ENCODE peak calls at places on chromosomes 11 and 22, in eight cellular contexts. One of them, this sample, is unnamed.

GRCh38 chr11:96288915-96289314 is 54.1 kb downstream of the MAML2 start:
- ATAC-seq in aorta: no peak
- ATAC-seq in A549: no peak
- ATAC-seq in lower lobe of right lung: no peak
- ATAC-seq in upper lobe of left lung: no peak
- ATAC-seq in right lobe of liver: no peak
- ATAC-seq in Panc1: no peak
- ATAC-seq in right cardiac atrium: no peak
- ATAC-seq in this sample: no peak

GRCh38 chr11:35084817-35085424 is 54.0 kb upstream of the CD44 start:
- ATAC-seq in Panc1: no peak
- ATAC-seq in right lobe of liver: peak; percentile 69
- ATAC-seq in lower lobe of right lung: no peak
- ATAC-seq in right cardiac atrium: peak; percentile 6
- ATAC-seq in upper lobe of left lung: no peak
- ATAC-seq in A549: no peak
- ATAC-seq in aorta: peak; percentile 12
- ATAC-seq in this sample: no peak

GRCh38 chr11:2240834-2241233 is 29.6 kb downstream of the ASCL2 start:
- ATAC-seq in Panc1: no peak
- ATAC-seq in lower lobe of right lung: no peak
- ATAC-seq in upper lobe of left lung: no peak
- ATAC-seq in right cardiac atrium: no peak
- ATAC-seq in right lobe of liver: no peak
- ATAC-seq in A549: no peak
- ATAC-seq in aorta: no peak
- ATAC-seq in this sample: no peak

GRCh38 chr11:72569966-72570892 is 104.0 kb downstream of the PDE2A start:
- ATAC-seq in right lobe of liver: peak; percentile 23
- ATAC-seq in upper lobe of left lung: peak; percentile 68
- ATAC-seq in lower lobe of right lung: no peak
- ATAC-seq in A549: no peak
- ATAC-seq in Panc1: no peak
- ATAC-seq in right cardiac atrium: peak; percentile 38
- ATAC-seq in aorta: no peak
- ATAC-seq in this sample: no peak

GRCh38 chr11:78470861-78471442 is 53.3 kb upstream of the GAB2 start:
- ATAC-seq in right cardiac atrium: no peak
- ATAC-seq in upper lobe of left lung: no peak
- ATAC-seq in Panc1: no peak
- ATAC-seq in A549: no peak
- ATAC-seq in right lobe of liver: peak; percentile 84
- ATAC-seq in lower lobe of right lung: no peak
- ATAC-seq in aorta: no peak
- ATAC-seq in this sample: no peak

GRCh38 chr11:77094841-77095365 is 7.7 kb upstream of the OMP start:
- ATAC-seq in Panc1: no peak
- ATAC-seq in A549: no peak
- ATAC-seq in lower lobe of right lung: no peak
- ATAC-seq in upper lobe of left lung: no peak
- ATAC-seq in right cardiac atrium: no peak
- ATAC-seq in right lobe of liver: no peak
- ATAC-seq in aorta: no peak
- ATAC-seq in this sample: no peak

GRCh38 chr22:20583471-20583922 is 76.1 kb downstream of the MED15 start:
- ATAC-seq in right lobe of liver: no peak
- ATAC-seq in right cardiac atrium: no peak
- ATAC-seq in Panc1: no peak
- ATAC-seq in lower lobe of right lung: no peak
- ATAC-seq in aorta: no peak
- ATAC-seq in A549: peak; percentile 43
- ATAC-seq in upper lobe of left lung: no peak
- ATAC-seq in this sample: no peak

GRCh38 chr11:87036756-87037449 is 831 bp upstream of the TMEM135 start:
- ATAC-seq in lower lobe of right lung: peak; percentile 11
- ATAC-seq in upper lobe of left lung: peak; percentile 1
- ATAC-seq in Panc1: peak; percentile 39
- ATAC-seq in right lobe of liver: peak; percentile 34
- ATAC-seq in right cardiac atrium: peak; percentile 3
- ATAC-seq in A549: peak; percentile 57
- ATAC-seq in aorta: peak; percentile 3
- ATAC-seq in this sample: no peak

DNA sequence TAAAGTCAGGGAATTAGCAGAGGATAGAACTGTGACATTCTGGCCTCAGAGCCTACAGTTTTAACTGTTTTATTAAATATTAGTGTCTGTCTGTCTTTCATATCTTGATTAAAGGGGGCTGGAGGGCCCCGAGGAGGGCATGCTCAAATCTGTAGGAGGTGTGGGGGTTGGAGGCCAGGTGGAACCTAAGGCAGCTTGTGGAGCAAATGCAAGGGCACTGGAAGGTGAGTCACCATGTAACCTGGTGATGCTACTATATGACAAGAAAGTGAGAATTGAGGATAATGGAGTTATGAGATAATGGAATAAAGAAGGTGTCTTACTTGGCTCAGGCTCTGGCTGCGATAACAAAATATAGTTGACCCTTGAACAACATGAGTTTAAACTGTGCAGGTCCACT is 27.3 kb upstream of the TMEM86A start:
- ATAC-seq in A549: no peak
- ATAC-seq in aorta: no peak
- ATAC-seq in lower lobe of right lung: no peak
- ATAC-seq in right lobe of liver: no peak
- ATAC-seq in right cardiac atrium: no peak
- ATAC-seq in Panc1: no peak
- ATAC-seq in upper lobe of left lung: no peak
- ATAC-seq in this sample: no peak
- H3K4me1 ChIP-seq in A549: peaks cover 7% of the 10 kb centered on the region
- H3K4me1 ChIP-seq in aorta: no peaks in the 10 kb centered on the region
- H3K4me1 ChIP-seq in lower lobe of right lung: no peaks in the 10 kb centered on the region
- H3K4me1 ChIP-seq in right lobe of liver: no peaks in the 10 kb centered on the region
- H3K4me1 ChIP-seq in right cardiac atrium: no peaks in the 10 kb centered on the region
- H3K4me1 ChIP-seq in Panc1: no peaks in the 10 kb centered on the region
- H3K4me1 ChIP-seq in upper lobe of left lung: no peaks in the 10 kb centered on the region
- H3K4me1 ChIP-seq in this sample: no peaks in the 10 kb centered on the region

DNA sequence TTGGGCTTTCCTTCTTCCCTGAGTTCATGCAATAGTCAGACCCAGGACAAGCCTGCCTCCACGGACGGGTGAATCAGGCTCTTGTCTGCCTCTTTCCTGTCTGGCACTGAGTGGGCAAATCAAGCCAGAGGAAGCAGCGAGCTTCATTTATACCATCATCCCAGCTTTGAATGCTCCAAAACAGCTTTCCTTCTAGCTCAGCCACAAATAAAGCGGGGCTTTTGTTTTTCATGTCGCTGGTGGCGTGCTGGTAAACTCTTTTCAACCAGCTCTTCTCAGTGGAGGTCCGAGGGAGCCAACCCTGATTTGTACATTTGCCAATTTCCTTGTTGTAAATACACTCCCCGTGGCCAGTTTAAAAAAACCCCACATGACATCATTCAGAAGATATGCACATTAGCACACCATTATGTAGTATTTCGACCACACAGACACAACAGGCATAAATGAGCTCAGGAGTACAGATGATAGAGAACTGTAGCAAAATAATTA is 8.6 kb downstream of the C11orf91 start:
- ATAC-seq in aorta: peak; percentile 78
- ATAC-seq in Panc1: peak; percentile 45
- ATAC-seq in upper lobe of left lung: peak; percentile 80
- ATAC-seq in right lobe of liver: peak; percentile 36
- ATAC-seq in lower lobe of right lung: peak; percentile 59
- ATAC-seq in A549: peak; percentile 61
- ATAC-seq in right cardiac atrium: peak; percentile 68
- ATAC-seq in this sample: peak; percentile 69
- H3K4me1 ChIP-seq in aorta: peaks cover 3% of the 10 kb centered on the region
- H3K4me1 ChIP-seq in Panc1: peaks cover 87% of the 10 kb centered on the region
- H3K4me1 ChIP-seq in upper lobe of left lung: peaks cover 50% of the 10 kb centered on the region
- H3K4me1 ChIP-seq in right lobe of liver: no peaks in the 10 kb centered on the region
- H3K4me1 ChIP-seq in lower lobe of right lung: peaks cover 53% of the 10 kb centered on the region
- H3K4me1 ChIP-seq in A549: peaks cover 69% of the 10 kb centered on the region
- H3K4me1 ChIP-seq in right cardiac atrium: peaks cover 27% of the 10 kb centered on the region
- H3K4me1 ChIP-seq in this sample: peaks cover 17% of the 10 kb centered on the region

GRCh38 chr11:68467446-68467845 is 6.9 kb downstream of the PPP6R3 start:
- ATAC-seq in right cardiac atrium: no peak
- ATAC-seq in lower lobe of right lung: no peak
- ATAC-seq in A549: no peak
- ATAC-seq in upper lobe of left lung: no peak
- ATAC-seq in right lobe of liver: no peak
- ATAC-seq in Panc1: no peak
- ATAC-seq in aorta: no peak
- ATAC-seq in this sample: no peak

GRCh38 chr11:68470304-68470811 is 9.8 kb downstream of the PPP6R3 start:
- ATAC-seq in aorta: no peak
- ATAC-seq in lower lobe of right lung: no peak
- ATAC-seq in Panc1: no peak
- ATAC-seq in A549: no peak
- ATAC-seq in right cardiac atrium: peak; percentile 34
- ATAC-seq in right lobe of liver: no peak
- ATAC-seq in upper lobe of left lung: no peak
- ATAC-seq in this sample: no peak

GRCh38 chr11:68469642-68470041 is 9.1 kb downstream of the PPP6R3 start:
- ATAC-seq in right cardiac atrium: no peak
- ATAC-seq in A549: no peak
- ATAC-seq in Panc1: no peak
- ATAC-seq in upper lobe of left lung: no peak
- ATAC-seq in aorta: no peak
- ATAC-seq in lower lobe of right lung: no peak
- ATAC-seq in right lobe of liver: no peak
- ATAC-seq in this sample: no peak

GRCh38 chr11:68469122-68469521 is 8.6 kb downstream of the PPP6R3 start:
- ATAC-seq in aorta: no peak
- ATAC-seq in lower lobe of right lung: peak; percentile 31
- ATAC-seq in Panc1: no peak
- ATAC-seq in A549: no peak
- ATAC-seq in right lobe of liver: peak; percentile 95
- ATAC-seq in right cardiac atrium: peak; percentile 36
- ATAC-seq in upper lobe of left lung: no peak
- ATAC-seq in this sample: peak; percentile 40

DNA sequence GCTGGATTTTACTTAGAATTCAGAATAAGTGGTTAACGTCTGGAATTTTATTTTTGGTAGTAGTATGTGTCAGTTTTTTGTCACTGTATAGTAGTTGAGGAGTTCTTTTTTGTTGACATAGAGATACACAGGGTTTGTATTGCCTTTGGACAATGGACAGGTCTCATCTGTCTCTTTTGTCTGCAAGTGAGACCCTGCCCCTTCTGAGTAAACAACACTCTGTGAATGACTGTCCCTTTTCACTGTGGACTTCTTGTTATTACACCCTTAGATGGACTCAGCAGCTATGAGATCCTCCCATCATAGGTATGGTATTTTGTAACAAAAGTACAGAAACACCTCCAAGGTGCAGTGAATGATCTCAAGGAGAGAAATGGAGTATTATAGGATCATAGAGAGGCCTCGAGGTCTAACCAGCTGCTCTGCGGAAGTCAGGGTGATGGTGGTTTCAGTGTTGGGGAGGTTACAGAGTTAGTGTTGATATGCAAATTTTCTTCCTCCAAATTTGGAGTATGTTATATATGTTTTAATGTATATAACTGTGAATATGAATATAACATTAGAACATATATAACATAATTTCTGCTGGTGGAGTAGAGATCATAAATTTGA is 7.8 kb downstream of the PPP6R3 start:
- ATAC-seq in Panc1: no peak
- ATAC-seq in upper lobe of left lung: no peak
- ATAC-seq in right lobe of liver: no peak
- ATAC-seq in right cardiac atrium: no peak
- ATAC-seq in aorta: no peak
- ATAC-seq in A549: no peak
- ATAC-seq in lower lobe of right lung: no peak
- ATAC-seq in this sample: no peak
- H3K4me1 ChIP-seq in Panc1: peaks cover 38% of the 10 kb centered on the region
- H3K4me1 ChIP-seq in upper lobe of left lung: peaks cover 85% of the 10 kb centered on the region
- H3K4me1 ChIP-seq in right lobe of liver: no peaks in the 10 kb centered on the region
- H3K4me1 ChIP-seq in right cardiac atrium: peaks cover 41% of the 10 kb centered on the region
- H3K4me1 ChIP-seq in aorta: peaks cover 11% of the 10 kb centered on the region
- H3K4me1 ChIP-seq in A549: peaks cover 43% of the 10 kb centered on the region
- H3K4me1 ChIP-seq in lower lobe of right lung: peaks cover 96% of the 10 kb centered on the region
- H3K4me1 ChIP-seq in this sample: peaks cover 12% of the 10 kb centered on the region

GRCh38 chr22:39308614-39309363 is 10.6 kb downstream of the RPL3 start:
- ATAC-seq in lower lobe of right lung: peak; percentile 42
- ATAC-seq in upper lobe of left lung: peak; percentile 90
- ATAC-seq in aorta: peak; percentile 75
- ATAC-seq in A549: peak; percentile 48
- ATAC-seq in right lobe of liver: no peak
- ATAC-seq in Panc1: peak; percentile 25
- ATAC-seq in right cardiac atrium: peak; percentile 52
- ATAC-seq in this sample: peak; percentile 88
- H3K4me1 ChIP-seq in lower lobe of right lung: peaks cover 38% of the 10 kb centered on the region
- H3K4me1 ChIP-seq in upper lobe of left lung: peaks cover 14% of the 10 kb centered on the region
- H3K4me1 ChIP-seq in aorta: no peaks in the 10 kb centered on the region
- H3K4me1 ChIP-seq in A549: peaks cover 51% of the 10 kb centered on the region
- H3K4me1 ChIP-seq in right lobe of liver: no peaks in the 10 kb centered on the region
- H3K4me1 ChIP-seq in Panc1: peaks cover 55% of the 10 kb centered on the region
- H3K4me1 ChIP-seq in right cardiac atrium: peaks cover 5% of the 10 kb centered on the region
- H3K4me1 ChIP-seq in this sample: peaks cover 33% of the 10 kb centered on the region

This sample was measured in gastroesophageal sphincter.